ENCODE peak calls at places on chromosomes 13 and 19, in seven cellular contexts. O is effector memory CD4-positive, alpha-beta T cell; K is colonic mucosa; M is prostate gland; G is hepatocyte; L is A549; N is AG04450. J is an unnamed sample.

GRCh38 chr13:49521216-49521615 is 25.5 kb downstream of the PHF11 start:
- DNase-seq in O (no peak), K (no peak), M (no peak), G (no peak), L (no peak), N (no peak), J (no peak)

GRCh38 chr19:53308339-53308811 is 25.2 kb upstream of the ZNF845 start:
- DNase-seq in O (no peak), K (no peak), M (peak; percentile 9), G (peak; percentile 55), L (no peak), N (no peak), J (no peak)

GRCh38 chr19:18297308-18297707 is 15.9 kb upstream of the JUND start:
- DNase-seq in O (no peak), K (no peak), M (no peak), G (no peak), L (no peak), N (no peak), J (no peak)

GRCh38 chr19:5397804-5398692 is 57.2 kb upstream of the ZNRF4 start:
- DNase-seq in O (no peak), K (no peak), M (no peak), G (peak; percentile 43), L (peak; percentile 60), N (no peak), J (no peak)

GRCh38 chr13:41178040-41178439 is 16.3 kb downstream of the KBTBD7 start:
- DNase-seq in O (no peak), K (no peak), M (no peak), G (no peak), L (no peak), N (no peak), J (no peak)

GRCh38 chr13:98451676-98452105 is 125.2 kb downstream of the STK24 start:
- DNase-seq in O (no peak), K (no peak), M (no peak), G (no peak), L (no peak), N (no peak), J (no peak)

GRCh38 chr13:108944760-108945159 is 315.3 kb downstream of the MYO16 start:
- DNase-seq in O (no peak), K (no peak), M (no peak), G (no peak), L (no peak), N (no peak), J (no peak)

GRCh38 chr19:16014923-16015804 is 61.1 kb upstream of the TPM4 start:
- DNase-seq in O (no peak), K (no peak), M (no peak), G (no peak), L (no peak), N (no peak), J (no peak)

GRCh38 chr13:100611678-100612492 is 23.3 kb upstream of the GGACT start:
- DNase-seq in O (no peak), K (no peak), M (peak; percentile 49), G (no peak), L (no peak), N (no peak), J (no peak)

GRCh38 chr13:49791214-49791752 is 1.2 kb downstream of the KPNA3 start:
- DNase-seq in O (no peak), K (peak; percentile 58), M (peak; percentile 30), G (peak; percentile 54), L (no peak), N (no peak), J (no peak)

GRCh38 chr13:97333983-97334382 is 100.0 kb upstream of the RAP2A start:
- DNase-seq in O (no peak), K (no peak), M (no peak), G (no peak), L (no peak), N (no peak), J (no peak)

GRCh38 chr13:47457631-47458030 is 543.4 kb downstream of the SUCLA2 start:
- DNase-seq in O (no peak), K (no peak), M (no peak), G (no peak), L (no peak), N (no peak), J (no peak)

GRCh38 chr13:101417043-101417406 is 717 bp upstream of the NALCN start:
- DNase-seq in O (no peak), K (no peak), M (no peak), G (no peak), L (peak; percentile 9), N (peak; percentile 26), J (no peak)

GRCh38 chr13:32736648-32737047 is 150.4 kb downstream of the PDS5B start:
- DNase-seq in O (no peak), K (no peak), M (no peak), G (no peak), L (no peak), N (no peak), J (no peak)

GRCh38 chr19:6229951-6230712 is 49.6 kb downstream of the MLLT1 start:
- DNase-seq in O (no peak), K (no peak), M (no peak), G (no peak), L (no peak), N (no peak), J (no peak)

GRCh38 chr19:55474269-55475265 is 1.9 kb upstream of the ZNF628 start:
- DNase-seq in O (no peak), K (no peak), M (no peak), G (no peak), L (no peak), N (no peak), J (no peak)

GRCh38 chr13:20573186-20573585 is 6.2 kb downstream of the IFT88 start:
- DNase-seq in O (no peak), K (no peak), M (no peak), G (no peak), L (no peak), N (no peak), J (no peak)

GRCh38 chr19:31279436-31279765 is 69.8 kb downstream of the TSHZ3 start:
- DNase-seq in O (no peak), K (no peak), M (no peak), G (no peak), L (no peak), N (no peak), J (no peak)

GRCh38 chr13:32311188-32311897 is 3.8 kb downstream of the ZAR1L start:
- DNase-seq in O (no peak), K (no peak), M (no peak), G (no peak), L (no peak), N (no peak), J (no peak)

GRCh38 chr19:38653028-38653571 is 5.7 kb downstream of the ACTN4 start:
- DNase-seq in O (no peak), K (peak; percentile 83), M (no peak), G (peak; percentile 78), L (no peak), N (no peak), J (no peak)

GRCh38 chr19:31733591-31733990 is 384.4 kb upstream of the TSHZ3 start:
- DNase-seq in O (no peak), K (no peak), M (no peak), G (no peak), L (no peak), N (no peak), J (no peak)

GRCh38 chr19:29952127-29952526 is 10.1 kb downstream of the URI1 start:
- DNase-seq in O (no peak), K (no peak), M (no peak), G (no peak), L (no peak), N (no peak), J (no peak)
- H3K9me3 ChIP-seq in O (no peaks in the 10 kb centered on the region), K (no peaks in the 10 kb centered on the region), M (no peaks in the 10 kb centered on the region), G (no peaks in the 10 kb centered on the region), L (no peaks in the 10 kb centered on the region), N (no peaks in the 10 kb centered on the region), J (no peaks in the 10 kb centered on the region)

DNA sequence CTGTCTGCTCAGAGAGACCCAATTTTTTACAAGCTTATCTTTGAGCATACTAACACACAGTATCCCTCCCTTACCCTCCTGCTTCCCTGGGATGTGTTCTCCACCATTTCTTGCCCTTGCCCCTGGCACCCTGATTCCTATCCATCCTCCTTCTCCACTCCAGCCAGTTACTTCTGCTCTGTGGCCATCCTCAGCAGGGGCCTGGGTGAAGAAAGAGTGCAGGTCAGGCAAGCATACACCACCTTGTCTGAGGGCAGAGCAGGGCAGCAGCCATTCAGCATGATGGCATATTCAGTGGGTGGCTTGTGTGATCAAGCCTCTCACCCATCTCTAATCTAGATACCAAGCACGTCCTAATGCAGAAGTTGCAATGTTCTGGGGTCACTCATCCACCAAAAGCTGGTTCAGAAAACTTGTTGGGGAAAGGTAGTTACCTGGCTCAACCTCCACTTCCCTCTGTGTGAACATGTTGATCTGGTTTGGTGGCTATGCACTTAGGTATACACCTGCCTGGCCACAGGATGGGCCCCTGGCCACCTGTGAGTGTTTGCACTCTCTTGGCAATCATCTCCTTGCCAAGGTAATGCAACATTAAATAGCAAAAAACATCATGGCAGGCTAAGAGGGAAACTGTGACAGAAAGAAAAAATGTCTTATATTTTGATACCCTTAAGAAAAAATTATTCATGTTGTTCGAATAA is 900.3 kb upstream of the MIR17HG start:
- DNase-seq in O (no peak), K (no peak), M (no peak), G (no peak), L (no peak), N (no peak), J (no peak)
- H3K9me3 ChIP-seq in O (no peaks in the 10 kb centered on the region), K (no peaks in the 10 kb centered on the region), M (no peaks in the 10 kb centered on the region), G (no peaks in the 10 kb centered on the region), L (peaks cover 5% of the 10 kb centered on the region), N (no peaks in the 10 kb centered on the region), J (no peaks in the 10 kb centered on the region)

DNA sequence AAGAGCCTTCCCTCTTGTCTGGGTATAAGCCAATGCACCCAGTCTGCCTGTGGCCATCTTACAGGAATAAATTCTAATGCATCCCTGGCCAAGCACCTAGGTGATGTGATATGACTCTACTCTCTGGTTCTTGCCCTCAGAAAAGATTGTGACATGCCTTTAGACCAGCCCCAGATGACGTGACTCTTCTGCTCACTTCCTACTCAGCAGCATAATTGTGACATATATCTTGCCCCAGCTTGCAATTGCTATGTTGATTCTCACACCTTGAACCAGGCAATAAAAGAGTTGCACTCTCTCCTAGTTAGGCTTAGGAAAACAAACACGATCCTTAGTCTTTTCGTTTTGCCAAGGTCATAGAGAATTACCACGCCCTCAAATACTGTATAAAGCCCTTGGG is 13.3 kb upstream of the ZNF726 start:
- DNase-seq in O (no peak), K (no peak), M (no peak), G (no peak), L (no peak), N (no peak), J (no peak)
- H3K9me3 ChIP-seq in O (peaks cover 6% of the 10 kb centered on the region), K (no peaks in the 10 kb centered on the region), M (no peaks in the 10 kb centered on the region), G (no peaks in the 10 kb centered on the region), L (peaks cover 42% of the 10 kb centered on the region), N (peaks cover 11% of the 10 kb centered on the region), J (no peaks in the 10 kb centered on the region)

GRCh38 chr19:57477191-57478008 is at the start of gene ZNF772:
- DNase-seq in O (peak; percentile 74), K (peak; percentile 93), M (peak; percentile 90), G (peak; percentile 94), L (peak; percentile 89), N (peak; percentile 74), J (peak; percentile 75)

DNA sequence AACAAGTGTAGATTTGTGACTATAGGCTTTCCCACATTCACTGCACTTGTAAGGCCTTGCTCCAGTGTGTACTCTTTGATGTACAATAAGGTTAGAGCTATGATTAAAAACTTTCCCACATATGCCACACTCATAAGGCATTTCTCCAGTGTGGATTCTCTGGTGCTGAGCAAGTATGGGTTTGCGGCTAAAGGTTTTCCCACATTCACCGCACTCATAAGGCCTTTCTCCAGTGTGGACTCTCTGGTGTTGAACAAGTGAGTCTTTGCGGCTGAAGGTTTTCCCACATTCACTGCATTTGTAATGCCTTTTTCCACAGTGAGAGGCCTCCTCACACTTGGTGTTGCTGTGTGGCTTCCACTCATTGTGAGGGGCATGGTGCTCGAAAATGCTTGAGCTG is 3.7 kb downstream of the ZNF772 start:
- DNase-seq in O (no peak), K (no peak), M (no peak), G (no peak), L (no peak), N (no peak), J (no peak)
- H3K9me3 ChIP-seq in O (peaks cover 60% of the 10 kb centered on the region), K (no peaks in the 10 kb centered on the region), M (peaks cover 3% of the 10 kb centered on the region), G (peaks cover 87% of the 10 kb centered on the region), L (peaks cover 98% of the 10 kb centered on the region), N (peaks cover 54% of the 10 kb centered on the region), J (peaks cover 61% of the 10 kb centered on the region)